ENCODE peak calls at places on chromosomes 1 and 21, in ten cellular contexts. O is NCI-H1105 treated with DMSO at 0.1 percent for 48 hours; E is H54; P is hypothalamus; X is stimulated activated CD4-positive, alpha-beta T cell treated with anti-CD3 and anti-CD28 coated beads, Interleukin-4, amount 100 ng/mL, for 24 hours; G is EL; J is mucosa of gallbladder; B is CD8-positive, alpha-beta memory T cell; K is mucosa of descending colon; H is COR-L47. W is an unnamed sample.

GRCh38 chr1:89068291-89068690 is 3.3 kb upstream of the GBP1 start:
- DNase-seq in G (peak), O (no peak), H (no peak), X (no peak), E (no peak), B (no peak), K (no peak), J (no peak), P (no peak), W (no peak)

GRCh38 chr1:22039594-22040347 is 12.7 kb upstream of the CDC42 start:
- DNase-seq in E (peak), P (no peak), X (peak), O (peak), K (peak), B (peak), H (peak), J (peak), G (peak), W (no peak)

GRCh38 chr1:19287436-19288185 is 959 bp downstream of the AKR7A3 start:
- DNase-seq in O (no peak), H (no peak), E (no peak), P (no peak), K (peak), B (no peak), X (no peak), G (no peak), J (peak), W (no peak)

GRCh38 chr1:225627304-225627947 is 25.5 kb downstream of the ENAH start:
- DNase-seq in H (no peak), B (no peak), G (no peak), K (no peak), J (no peak), E (no peak), O (no peak), X (no peak), P (no peak), W (no peak)

GRCh38 chr1:89429062-89429461 is 65.2 kb downstream of the GBP6 start:
- DNase-seq in H (no peak), P (no peak), E (no peak), G (no peak), B (no peak), X (no peak), K (no peak), J (no peak), O (no peak), W (no peak)

GRCh38 chr21:32314806-32315205 is 16.2 kb downstream of the MRAP start:
- DNase-seq in O (no peak), G (no peak), J (no peak), P (no peak), E (no peak), X (no peak), H (no peak), K (no peak), B (no peak), W (no peak)

GRCh38 chr1:109395602-109396512 is 1.9 kb downstream of the SORT1 start:
- DNase-seq in J (no peak), E (no peak), P (no peak), K (no peak), B (no peak), O (no peak), H (no peak), X (no peak), G (peak), W (no peak)

GRCh38 chr21:29436143-29436542 is 137.4 kb downstream of the BACH1 start:
- DNase-seq in E (no peak), K (no peak), B (peak), H (no peak), X (peak), O (no peak), G (no peak), J (no peak), P (no peak), W (no peak)

GRCh38 chr1:59186656-59187055 is 110.2 kb upstream of the FGGY start:
- DNase-seq in O (no peak), X (no peak), E (no peak), K (no peak), G (peak), P (no peak), J (no peak), H (no peak), B (no peak), W (no peak)

GRCh38 chr1:180261524-180262160 is 31.6 kb downstream of the LHX4 start:
- DNase-seq in P (no peak), J (no peak), G (no peak), B (no peak), X (no peak), O (no peak), K (no peak), E (no peak), H (no peak), W (no peak)

GRCh38 chr21:27365394-27365793 is 398.5 kb upstream of the ADAMTS5 start:
- DNase-seq in B (no peak), G (peak), E (peak), X (no peak), K (no peak), H (no peak), O (no peak), J (no peak), P (no peak), W (no peak)

GRCh38 chr1:209587778-209588177 is 4.3 kb downstream of the CAMK1G start:
- DNase-seq in E (no peak), O (no peak), K (no peak), J (no peak), H (no peak), G (peak), B (no peak), X (no peak), P (no peak), W (no peak)

GRCh38 chr1:235407419-235407818 is 40.2 kb downstream of the TBCE start:
- DNase-seq in H (no peak), K (no peak), J (no peak), P (no peak), X (no peak), B (no peak), O (no peak), E (no peak), G (no peak), W (no peak)

GRCh38 chr1:168739908-168740307 is 10.9 kb upstream of the DPT start:
- DNase-seq in J (no peak), K (no peak), X (no peak), O (no peak), B (no peak), E (no peak), H (no peak), P (no peak), G (no peak), W (no peak)